ENCODE peak calls at places on chromosomes 3 and 15, in four cellular contexts. O is breast epithelium, P is stomach, A is spleen. L is an unnamed sample.

GRCh38 chr3:46947981-46948791 is 28.4 kb downstream of the CCDC12 start:
- DNase-seq in P (peak; percentile 87), A (peak; percentile 82), O (no peak), L (no peak)

GRCh38 chr3:77319711-77320110 is 279.8 kb downstream of the ROBO2 start:
- DNase-seq in A (no peak), O (no peak), P (no peak), L (no peak)

GRCh38 chr3:16449369-16449768 is 64.1 kb downstream of the RFTN1 start:
- DNase-seq in O (no peak), A (no peak), P (no peak), L (no peak)

GRCh38 chr3:143464850-143465249 is 345.3 kb downstream of the CHST2 start:
- DNase-seq in O (no peak), A (no peak), P (no peak), L (no peak)

GRCh38 chr3:17645074-17645698 is 97.2 kb downstream of the TBC1D5 start:
- DNase-seq in A (no peak), P (no peak), O (no peak), L (no peak)

GRCh38 chr3:126480251-126480650 is 4.6 kb upstream of the ZXDC start:
- DNase-seq in O (no peak), P (no peak), A (peak; percentile 69), L (no peak)

GRCh38 chr3:13136426-13136825 is 63.2 kb upstream of the IQSEC1 start:
- DNase-seq in P (no peak), O (no peak), A (no peak), L (no peak)

GRCh38 chr3:4138150-4138783 is 164.9 kb upstream of the SETMAR start:
- DNase-seq in O (no peak), A (no peak), P (no peak), L (no peak)

GRCh38 chr3:14319654-14320182 is 82.7 kb upstream of the SLC6A6 start:
- DNase-seq in P (peak; percentile 67), O (no peak), A (no peak), L (no peak)

GRCh38 chr15:50652671-50653070 is 33.9 kb downstream of the TRPM7 start:
- DNase-seq in A (no peak), P (no peak), O (no peak), L (no peak)
- TF ChIP-seq POLR2A in A (no peak), P (no peak), O (no peak), L (no peak)

GRCh38 chr3:32577174-32577573 is 6.5 kb upstream of the DYNC1LI1 start:
- DNase-seq in A (no peak), O (no peak), P (no peak), L (no peak)
- H3K4me3 ChIP-seq in A (peak overlapping the region; percentile 48), O (peak overlapping the region; percentile 27), P (no peak overlapping the region), L (no peak overlapping the region)

GRCh38 chr3:43894176-43895049 is 203.7 kb downstream of the ABHD5 start:
- DNase-seq in A (peak; percentile 84), P (peak; percentile 52), O (no peak), L (no peak)
- TF ChIP-seq POLR2AphosphoS5 in A (no peak), P (no peak), O (no peak), L (peak; percentile 22)

GRCh38 chr15:99504823-99505551 is 60.8 kb upstream of the MEF2A start:
- DNase-seq in P (no peak), O (no peak), A (peak; percentile 72), L (peak; percentile 7)
- TF ChIP-seq POLR2A in P (no peak), O (no peak), A (no peak), L (no peak)

DNA sequence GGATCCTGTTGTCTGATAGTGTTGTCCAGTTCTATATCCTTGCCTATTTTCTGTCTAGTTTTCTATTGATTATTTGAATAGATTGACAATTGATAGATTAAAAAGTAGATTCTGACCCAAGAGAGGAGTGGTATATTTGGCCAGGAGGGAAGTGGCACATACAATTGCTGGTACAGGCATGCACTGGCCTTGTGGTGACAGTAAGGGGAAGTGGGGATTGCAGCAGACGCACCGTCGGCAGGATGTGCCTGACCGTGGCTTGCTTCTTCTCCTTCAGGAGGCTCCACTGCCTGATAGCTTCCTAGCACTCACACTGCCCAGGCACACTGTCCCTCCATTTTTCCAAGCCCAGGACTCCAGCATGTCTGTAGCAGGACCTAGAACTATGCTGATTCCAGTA is 10.5 kb downstream of the GABRG3 start:
- DNase-seq in P (no peak), A (no peak), O (no peak), L (no peak)
- H3K4me3 ChIP-seq in P (no peak overlapping the region), A (no peak overlapping the region), O (no peak overlapping the region), L (no peak overlapping the region)

GRCh38 chr15:96327155-96327741 is 3.3 kb upstream of the NR2F2 start:
- DNase-seq in O (no peak), A (no peak), P (no peak), L (no peak)

GRCh38 chr15:96330064-96330449 is 443 bp upstream of the NR2F2 start:
- DNase-seq in O (peak; percentile 65), A (peak; percentile 80), P (no peak), L (no peak)

GRCh38 chr15:96326551-96327154 is 3.8 kb upstream of the NR2F2 start:
- DNase-seq in P (peak; percentile 61), A (no peak), O (peak; percentile 59), L (no peak)

GRCh38 chr15:96329403-96329981 is 1.0 kb upstream of the NR2F2 start:
- DNase-seq in O (no peak), P (no peak), A (no peak), L (no peak)

GRCh38 chr15:96328101-96328958 is 2.2 kb upstream of the NR2F2 start:
- DNase-seq in A (no peak), P (no peak), O (no peak), L (no peak)
- TF ChIP-seq POLR2AphosphoS5 in A (no peak), P (no peak), O (no peak), L (no peak)

GRCh38 chr15:89400121-89400996 is 65.7 kb upstream of the POLG start:
- DNase-seq in A (peak; percentile 40), P (no peak), O (no peak), L (no peak)

GRCh38 chr15:89399070-89399389 is 64.4 kb upstream of the POLG start:
- DNase-seq in P (no peak), A (no peak), O (no peak), L (no peak)

GRCh38 chr15:89397653-89398023 is 63.0 kb upstream of the POLG start:
- DNase-seq in A (no peak), P (no peak), O (no peak), L (no peak)

GRCh38 chr15:89400997-89401590 is 66.5 kb upstream of the POLG start:
- DNase-seq in A (no peak), P (no peak), O (no peak), L (no peak)

DNA sequence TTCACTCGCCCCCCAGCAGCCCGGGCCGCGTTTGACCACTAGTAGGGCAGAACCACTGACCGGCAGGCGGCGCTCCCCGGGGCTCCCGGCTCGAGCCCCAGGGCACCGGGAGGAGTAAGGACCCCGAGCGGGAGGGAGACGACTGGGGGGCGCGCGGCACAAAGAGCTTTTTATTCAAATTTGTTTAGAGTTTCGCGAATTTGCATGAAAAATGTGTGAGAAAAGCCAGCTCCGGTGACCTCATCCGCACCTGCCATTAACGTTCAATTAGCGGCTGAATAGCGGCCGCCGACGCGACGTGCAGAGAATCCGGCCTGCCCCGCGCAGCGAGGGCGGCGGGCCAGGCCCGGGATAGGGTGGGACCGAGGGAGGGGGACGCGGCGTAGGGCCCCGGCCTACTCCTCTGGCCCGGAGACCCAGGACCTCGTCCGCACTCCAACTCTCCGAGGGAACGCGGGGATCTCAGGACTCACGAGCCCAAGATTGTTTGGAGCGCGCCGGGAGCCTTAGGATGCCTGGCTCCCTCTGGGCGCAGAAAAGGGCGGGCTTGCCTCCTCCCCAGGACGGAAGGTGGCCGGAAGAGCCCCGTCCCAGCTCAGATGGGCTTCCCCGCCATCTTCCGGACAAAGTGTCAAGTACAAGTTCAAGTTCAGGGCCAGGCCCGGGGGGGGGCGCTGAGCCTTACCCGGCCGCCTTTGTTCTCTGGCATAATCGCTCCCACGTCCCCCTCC is 64.9 kb upstream of the POLG start:
- DNase-seq in O (no peak), A (peak; percentile 83), P (no peak), L (no peak)
- TF ChIP-seq POLR2A in O (no peak), A (no peak), P (no peak), L (no peak)

L was measured in esophagus muscularis mucosa.